ENCODE peak calls at places on chromosome 13, in nine cellular contexts. F is Caco-2, I is kidney epithelial cell, C is colonic mucosa, B is fibroblast of lung, Y is tibial nerve, T is tibial artery, L is AG09309, P is dorsolateral prefrontal cortex. M is an unnamed sample.

GRCh38 chr13:106143930-106144709 is 391.3 kb downstream of the EFNB2 start:
- DNase-seq in B (no peak), I (no peak), Y (no peak), C (peak; percentile 66), F (peak; percentile 86), L (no peak), P (no peak), T (no peak), M (no peak)

GRCh38 chr13:48500652-48501197 is 32.2 kb downstream of the RCBTB2 start:
- DNase-seq in Y (no peak), L (peak; percentile 85), F (no peak), C (no peak), I (peak; percentile 37), P (no peak), T (no peak), B (peak; percentile 94), M (peak; percentile 91)

GRCh38 chr13:73618275-73618865 is 515.8 kb downstream of the KLF12 start:
- DNase-seq in B (no peak), P (no peak), Y (no peak), L (no peak), F (peak; percentile 16), C (peak; percentile 66), I (no peak), T (no peak), M (no peak)

GRCh38 chr13:42445354-42445753 is 128.6 kb upstream of the TNFSF11 start:
- DNase-seq in F (no peak), C (no peak), P (no peak), I (no peak), B (no peak), Y (no peak), T (no peak), L (no peak), M (no peak)

GRCh38 chr13:51240888-51241475 is 18.8 kb downstream of the FAM124A start:
- DNase-seq in T (no peak), I (no peak), F (no peak), B (no peak), Y (no peak), P (no peak), L (no peak), C (no peak), M (no peak)

GRCh38 chr13:41231786-41232185 is 31.6 kb downstream of the MTRF1 start:
- DNase-seq in F (no peak), C (peak; percentile 79), Y (no peak), T (no peak), I (peak; percentile 32), P (no peak), B (peak; percentile 29), L (no peak), M (peak; percentile 51)

GRCh38 chr13:24361138-24361537 is 51.8 kb downstream of the C1QTNF9 start:
- DNase-seq in C (peak; percentile 52), Y (no peak), T (no peak), B (no peak), F (no peak), I (no peak), L (no peak), P (no peak), M (no peak)

GRCh38 chr13:77325371-77325941 is 1.4 kb downstream of the MYCBP2 start:
- DNase-seq in B (peak; percentile 28), T (no peak), P (no peak), I (no peak), L (no peak), Y (no peak), F (no peak), C (no peak), M (peak; percentile 7)

GRCh38 chr13:48998893-48999292 is 23.2 kb downstream of the FNDC3A start:
- DNase-seq in C (no peak), I (no peak), B (no peak), Y (no peak), F (no peak), T (no peak), P (no peak), L (no peak), M (no peak)

GRCh38 chr13:50594276-50594970 is 249.1 kb downstream of the DLEU7 start:
- DNase-seq in B (no peak), P (no peak), F (peak; percentile 57), I (no peak), L (no peak), C (no peak), T (no peak), Y (no peak), M (no peak)

GRCh38 chr13:109812375-109812774 is 26.0 kb upstream of the IRS2 start:
- DNase-seq in F (no peak), P (no peak), I (no peak), Y (no peak), L (no peak), B (peak; percentile 23), T (no peak), C (no peak), M (no peak)

GRCh38 chr13:106847049-106847448 is 279.1 kb upstream of the ARGLU1 start:
- DNase-seq in P (no peak), B (no peak), F (no peak), T (no peak), I (no peak), C (no peak), Y (no peak), L (no peak), M (no peak)

GRCh38 chr13:99153219-99153618 is 47.4 kb upstream of the UBAC2 start:
- DNase-seq in I (no peak), B (no peak), P (no peak), C (no peak), T (no peak), Y (no peak), L (no peak), F (no peak), M (peak; percentile 45)

GRCh38 chr13:33224686-33225085 is 60.9 kb downstream of the STARD13 start:
- DNase-seq in F (no peak), Y (no peak), C (no peak), I (no peak), L (no peak), T (no peak), B (peak; percentile 57), P (no peak), M (peak; percentile 73)

GRCh38 chr13:25384747-25385270 is 13.0 kb downstream of the ATP8A2 start:
- DNase-seq in L (no peak), Y (no peak), P (no peak), T (no peak), B (peak; percentile 47), F (no peak), C (no peak), I (no peak), M (no peak)

GRCh38 chr13:71877280-71877653 is 10.3 kb upstream of the DACH1 start:
- DNase-seq in L (no peak), P (no peak), I (no peak), F (peak; percentile 4), Y (no peak), C (no peak), B (no peak), T (no peak), M (no peak)

GRCh38 chr13:38670627-38671026 is 16.2 kb upstream of the FREM2 start:
- DNase-seq in C (no peak), L (no peak), P (no peak), Y (no peak), B (peak; percentile 6), I (no peak), F (peak; percentile 11), T (no peak), M (peak; percentile 36)

GRCh38 chr13:100300708-100301107 is 211.8 kb downstream of the PCCA start:
- DNase-seq in Y (no peak), B (no peak), I (no peak), F (no peak), L (no peak), T (no peak), C (no peak), P (no peak), M (no peak)

GRCh38 chr13:108662528-108662927 is 33.1 kb downstream of the MYO16 start:
- DNase-seq in T (no peak), L (no peak), B (no peak), I (no peak), F (no peak), C (no peak), P (no peak), Y (no peak), M (no peak)

GRCh38 chr13:59677966-59678814 is 485.5 kb downstream of the DIAPH3 start:
- DNase-seq in P (no peak), Y (peak; percentile 26), B (peak; percentile 83), L (peak; percentile 38), C (no peak), I (peak; percentile 12), T (no peak), F (peak; percentile 51), M (peak; percentile 82)

GRCh38 chr13:20984879-20985278 is 76.5 kb downstream of the LATS2 start:
- DNase-seq in B (no peak), I (no peak), L (no peak), F (no peak), C (no peak), T (no peak), Y (no peak), P (no peak), M (no peak)
- H3K4me3 ChIP-seq in B (no peak overlapping the region), I (no peak overlapping the region), L (no peak overlapping the region), F (no peak overlapping the region), C (no peak overlapping the region), T (no peak overlapping the region), Y (no peak overlapping the region), P (no peak overlapping the region), M (no peak overlapping the region)

GRCh38 chr13:113612626-113613025 is 28.1 kb downstream of the TFDP1 start:
- DNase-seq in B (no peak), T (no peak), L (no peak), P (no peak), C (no peak), I (no peak), Y (no peak), F (no peak), M (no peak)
- TF ChIP-seq CTCF in B (no peak), T (no peak), L (no peak), P (no peak), C (no peak), I (no peak), Y (no peak), F (no peak), M (no peak)

DNA sequence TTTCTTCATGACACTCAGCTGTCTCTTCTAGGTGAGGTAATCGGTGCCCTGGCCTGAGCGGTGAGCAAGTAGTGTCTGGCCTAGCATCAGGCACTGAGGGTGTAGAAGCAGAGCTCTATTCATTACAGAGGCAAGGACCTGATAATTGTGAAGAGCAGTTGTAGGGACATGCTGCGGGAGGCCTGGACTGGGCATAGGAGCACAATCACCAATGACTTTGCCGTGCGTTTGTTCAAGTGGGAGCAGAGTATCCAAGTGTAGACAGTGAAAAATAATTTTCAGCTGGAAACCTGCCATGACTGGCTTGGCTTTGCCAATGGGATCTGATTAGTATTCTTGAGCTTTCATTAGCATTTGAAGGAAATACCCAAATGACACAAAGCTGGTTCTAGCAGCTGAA is 32.1 kb upstream of the DCLK1 start:
- DNase-seq in P (no peak), C (no peak), T (no peak), I (no peak), Y (peak; percentile 17), F (no peak), L (no peak), B (no peak), M (peak; percentile 17)
- H3K4me3 ChIP-seq in P (no peak overlapping the region), C (no peak overlapping the region), T (no peak overlapping the region), I (no peak overlapping the region), Y (no peak overlapping the region), F (no peak overlapping the region), L (no peak overlapping the region), B (no peak overlapping the region), M (no peak overlapping the region)

DNA sequence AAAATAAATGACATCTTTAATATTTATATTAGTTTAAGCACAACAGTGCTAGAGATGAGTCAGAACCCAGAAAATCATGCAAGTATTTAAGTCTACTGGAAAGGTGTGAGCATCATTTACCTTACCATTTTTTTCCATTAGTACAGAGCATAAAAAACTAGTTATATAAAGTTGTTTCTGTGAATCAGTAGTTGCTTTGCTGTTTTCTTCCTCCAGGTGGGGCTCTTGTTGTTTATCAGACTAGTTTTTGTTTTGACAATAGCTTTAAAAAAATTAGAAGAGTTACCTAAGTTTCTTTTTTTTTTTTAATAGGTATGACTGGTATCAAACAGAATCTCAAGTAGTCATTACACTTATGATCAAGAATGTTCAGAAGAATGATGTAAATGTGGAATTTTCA is 12.7 kb downstream of the SUGT1 start:
- DNase-seq in F (no peak), P (no peak), B (peak; percentile 37), Y (no peak), L (no peak), T (no peak), I (no peak), C (no peak), M (peak; percentile 55)
- TF ChIP-seq CTCF in F (peak; percentile 42), P (no peak), B (no peak), Y (no peak), L (peak; percentile 37), T (no peak), I (peak; percentile 43), C (peak; percentile 22), M (peak; percentile 51)

M was measured in cardiac fibroblast.